ENCODE peak calls at places on chromosomes 5 and 9, in four cellular contexts. One of them, this sample, is unnamed.

GRCh38 chr9:131837316-131837715 is 97.4 kb upstream of the RAPGEF1 start:
- DNase-seq in endothelial cell: peak; percentile 18
- DNase-seq in choroid plexus epithelial cell: peak; percentile 10
- DNase-seq in uterus: no peak
- DNase-seq in this sample: peak; percentile 55

GRCh38 chr9:95131023-95131943 is 186.2 kb downstream of the FANCC start:
- DNase-seq in endothelial cell: peak; percentile 79
- DNase-seq in choroid plexus epithelial cell: peak; percentile 78
- DNase-seq in uterus: peak; percentile 83
- DNase-seq in this sample: peak; percentile 76

GRCh38 chr5:38621840-38622513 is 65.5 kb upstream of the LIFR start:
- DNase-seq in endothelial cell: no peak
- DNase-seq in choroid plexus epithelial cell: no peak
- DNase-seq in uterus: no peak
- DNase-seq in this sample: no peak

GRCh38 chr5:116652903-116653302 is 78.3 kb upstream of the SEMA6A start:
- DNase-seq in endothelial cell: no peak
- DNase-seq in choroid plexus epithelial cell: peak; percentile 9
- DNase-seq in uterus: no peak
- DNase-seq in this sample: no peak

GRCh38 chr5:75672616-75673015 is 44.6 kb downstream of the POC5 start:
- DNase-seq in endothelial cell: no peak
- DNase-seq in choroid plexus epithelial cell: peak; percentile 70
- DNase-seq in uterus: no peak
- DNase-seq in this sample: no peak

GRCh38 chr9:125561497-125562148 is 145.4 kb downstream of the MAPKAP1 start:
- DNase-seq in endothelial cell: no peak
- DNase-seq in choroid plexus epithelial cell: no peak
- DNase-seq in uterus: no peak
- DNase-seq in this sample: peak; percentile 38

GRCh38 chr9:132878695-132879064 is at the start of gene SPACA9:
- DNase-seq in endothelial cell: peak; percentile 61
- DNase-seq in choroid plexus epithelial cell: peak; percentile 46
- DNase-seq in uterus: peak; percentile 68
- DNase-seq in this sample: peak; percentile 74

GRCh38 chr5:157478726-157479125 is 18.7 kb downstream of the NIPAL4 start:
- DNase-seq in endothelial cell: no peak
- DNase-seq in choroid plexus epithelial cell: no peak
- DNase-seq in uterus: no peak
- DNase-seq in this sample: no peak

GRCh38 chr5:116847960-116848359 is 273.3 kb upstream of the SEMA6A start:
- DNase-seq in endothelial cell: no peak
- DNase-seq in choroid plexus epithelial cell: no peak
- DNase-seq in uterus: no peak
- DNase-seq in this sample: no peak

GRCh38 chr5:97729938-97730337 is 546.9 kb upstream of the RIOK2 start:
- DNase-seq in endothelial cell: no peak
- DNase-seq in choroid plexus epithelial cell: no peak
- DNase-seq in uterus: no peak
- DNase-seq in this sample: no peak

GRCh38 chr9:127205952-127206351 is 58.6 kb upstream of the GARNL3 start:
- DNase-seq in endothelial cell: no peak
- DNase-seq in choroid plexus epithelial cell: no peak
- DNase-seq in uterus: no peak
- DNase-seq in this sample: no peak

GRCh38 chr5:140240987-140241706 is 61.8 kb downstream of the PFDN1 start:
- DNase-seq in endothelial cell: peak; percentile 49
- DNase-seq in choroid plexus epithelial cell: peak; percentile 97
- DNase-seq in uterus: peak; percentile 88
- DNase-seq in this sample: no peak

GRCh38 chr9:95504053-95504963 is 12.5 kb downstream of the PTCH1 start:
- DNase-seq in endothelial cell: peak; percentile 31
- DNase-seq in choroid plexus epithelial cell: peak; percentile 35
- DNase-seq in uterus: no peak
- DNase-seq in this sample: no peak

GRCh38 chr9:93261735-93262523 is 78.0 kb downstream of the WNK2 start:
- DNase-seq in endothelial cell: no peak
- DNase-seq in choroid plexus epithelial cell: no peak
- DNase-seq in uterus: no peak
- DNase-seq in this sample: peak; percentile 18

GRCh38 chr9:93259490-93260289 is 75.8 kb downstream of the WNK2 start:
- DNase-seq in endothelial cell: no peak
- DNase-seq in choroid plexus epithelial cell: no peak
- DNase-seq in uterus: peak; percentile 8
- DNase-seq in this sample: peak; percentile 20

GRCh38 chr9:93260290-93261066 is 76.5 kb downstream of the WNK2 start:
- DNase-seq in endothelial cell: no peak
- DNase-seq in choroid plexus epithelial cell: no peak
- DNase-seq in uterus: peak; percentile 9
- DNase-seq in this sample: peak; percentile 11

GRCh38 chr9:93262537-93263310 is 78.8 kb downstream of the WNK2 start:
- DNase-seq in endothelial cell: no peak
- DNase-seq in choroid plexus epithelial cell: no peak
- DNase-seq in uterus: no peak
- DNase-seq in this sample: peak; percentile 28

GRCh38 chr9:93261281-93261680 is 77.3 kb downstream of the WNK2 start:
- DNase-seq in endothelial cell: no peak
- DNase-seq in choroid plexus epithelial cell: no peak
- DNase-seq in uterus: no peak
- DNase-seq in this sample: peak; percentile 25
- TF ChIP-seq CTCF in endothelial cell: no peak
- TF ChIP-seq CTCF in choroid plexus epithelial cell: no peak
- TF ChIP-seq CTCF in uterus: no peak
- TF ChIP-seq CTCF in this sample: no peak

GRCh38 chr9:21568484-21568883 is 86.4 kb upstream of the IFNE start:
- DNase-seq in endothelial cell: no peak
- DNase-seq in choroid plexus epithelial cell: no peak
- DNase-seq in uterus: no peak
- DNase-seq in this sample: no peak
- TF ChIP-seq CTCF in endothelial cell: no peak
- TF ChIP-seq CTCF in choroid plexus epithelial cell: no peak
- TF ChIP-seq CTCF in uterus: no peak
- TF ChIP-seq CTCF in this sample: no peak

DNA sequence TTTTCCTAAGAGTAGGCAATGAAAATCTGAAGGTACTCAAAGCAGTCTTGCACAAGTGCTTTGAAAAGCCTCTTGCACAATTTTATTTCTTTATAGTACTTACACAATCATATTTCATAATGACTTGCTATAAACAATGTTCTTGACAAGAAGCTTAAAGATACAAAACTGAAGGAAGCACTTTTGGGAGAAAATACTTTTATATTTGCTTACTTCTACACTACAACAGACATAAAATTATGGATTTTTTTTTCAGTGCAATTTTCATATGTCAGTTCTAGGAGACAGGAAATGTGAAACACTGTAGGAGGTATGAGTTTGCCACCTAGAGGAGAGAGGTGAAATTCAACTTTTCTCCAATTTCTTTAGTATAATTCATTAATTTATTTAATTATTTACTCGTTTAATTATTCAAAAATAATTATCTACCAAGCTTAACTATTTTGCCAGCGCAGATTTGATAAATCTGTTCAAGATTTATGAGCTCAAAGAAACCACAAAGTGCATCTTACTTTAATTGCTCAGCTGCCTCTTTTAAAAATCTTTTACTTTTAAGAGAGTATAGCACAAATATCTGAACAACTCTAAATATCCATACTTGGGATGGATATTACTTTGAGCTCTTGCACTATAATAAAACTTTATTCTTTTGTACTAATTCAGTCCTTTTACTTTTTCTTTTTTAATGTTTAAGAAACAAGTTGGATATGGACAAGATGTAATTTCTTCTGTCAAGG is 29.0 kb upstream of the CDKN2B start:
- DNase-seq in endothelial cell: no peak
- DNase-seq in choroid plexus epithelial cell: peak; percentile 66
- DNase-seq in uterus: no peak
- DNase-seq in this sample: no peak
- TF ChIP-seq CTCF in endothelial cell: peak; percentile 61
- TF ChIP-seq CTCF in choroid plexus epithelial cell: peak; percentile 55
- TF ChIP-seq CTCF in uterus: no peak
- TF ChIP-seq CTCF in this sample: peak; percentile 21

GRCh38 chr9:20884985-20885593 is 146.4 kb downstream of the HACD4 start:
- DNase-seq in endothelial cell: peak; percentile 58
- DNase-seq in choroid plexus epithelial cell: peak; percentile 81
- DNase-seq in uterus: peak; percentile 45
- DNase-seq in this sample: peak; percentile 20
- TF ChIP-seq CTCF in endothelial cell: peak; percentile 71
- TF ChIP-seq CTCF in choroid plexus epithelial cell: peak; percentile 80
- TF ChIP-seq CTCF in uterus: peak; percentile 46
- TF ChIP-seq CTCF in this sample: peak; percentile 38

DNA sequence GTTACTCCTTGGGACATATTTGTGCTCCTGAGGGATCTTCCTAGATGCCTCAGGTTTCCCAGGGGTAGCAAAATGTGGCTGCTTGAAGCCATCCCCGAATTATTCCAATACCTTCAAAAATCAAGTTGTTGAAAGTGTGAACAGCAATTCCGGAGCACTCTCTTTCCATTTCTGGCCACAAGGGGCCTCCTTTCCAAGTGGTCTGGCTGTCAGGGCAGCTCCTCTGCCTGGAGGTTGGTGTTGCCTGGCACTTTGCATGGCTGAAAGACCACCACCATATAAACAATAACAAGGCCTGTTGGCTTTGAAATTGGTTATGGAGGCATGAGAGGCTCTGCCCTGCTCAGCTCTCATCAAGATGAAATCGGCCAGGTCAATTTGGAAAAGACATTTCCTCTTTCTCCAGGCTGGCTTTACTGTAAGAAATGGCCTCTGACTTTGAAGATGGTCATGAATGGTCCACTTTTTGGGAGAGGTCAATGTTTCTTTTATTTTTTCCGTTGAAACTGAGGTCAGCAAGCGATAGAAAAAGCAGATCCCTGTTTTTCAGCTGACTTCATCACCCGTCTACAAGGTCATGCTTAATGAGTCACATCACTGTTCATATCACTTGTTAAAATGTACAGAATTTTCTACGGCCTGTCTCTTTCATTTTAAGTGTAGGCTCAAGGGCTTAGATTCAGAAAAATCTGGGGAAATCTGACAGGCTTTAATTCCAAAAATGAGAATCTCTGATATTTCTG is 481.1 kb upstream of the ZNF608 start:
- DNase-seq in endothelial cell: peak; percentile 52
- DNase-seq in choroid plexus epithelial cell: peak; percentile 57
- DNase-seq in uterus: no peak
- DNase-seq in this sample: no peak
- TF ChIP-seq CTCF in endothelial cell: peak; percentile 46
- TF ChIP-seq CTCF in choroid plexus epithelial cell: peak; percentile 81
- TF ChIP-seq CTCF in uterus: no peak
- TF ChIP-seq CTCF in this sample: no peak

GRCh38 chr5:142063878-142064331 is 44.7 kb upstream of the NDFIP1 start:
- DNase-seq in endothelial cell: peak; percentile 61
- DNase-seq in choroid plexus epithelial cell: peak; percentile 57
- DNase-seq in uterus: peak; percentile 49
- DNase-seq in this sample: no peak

GRCh38 chr5:142056831-142057696 is 44.2 kb upstream of the GNPDA1 start:
- DNase-seq in endothelial cell: no peak
- DNase-seq in choroid plexus epithelial cell: no peak
- DNase-seq in uterus: no peak
- DNase-seq in this sample: no peak

GRCh38 chr5:142063376-142063775 is 45.2 kb upstream of the NDFIP1 start:
- DNase-seq in endothelial cell: no peak
- DNase-seq in choroid plexus epithelial cell: no peak
- DNase-seq in uterus: no peak
- DNase-seq in this sample: no peak

GRCh38 chr5:142057697-142058056 is 44.9 kb upstream of the GNPDA1 start:
- DNase-seq in endothelial cell: no peak
- DNase-seq in choroid plexus epithelial cell: no peak
- DNase-seq in uterus: no peak
- DNase-seq in this sample: no peak

GRCh38 chr5:142059304-142059940 is 46.6 kb upstream of the GNPDA1 start:
- DNase-seq in endothelial cell: no peak
- DNase-seq in choroid plexus epithelial cell: peak; percentile 22
- DNase-seq in uterus: no peak
- DNase-seq in this sample: no peak
- TF ChIP-seq CTCF in endothelial cell: no peak
- TF ChIP-seq CTCF in choroid plexus epithelial cell: peak; percentile 16
- TF ChIP-seq CTCF in uterus: no peak
- TF ChIP-seq CTCF in this sample: no peak

GRCh38 chr5:177596775-177597238 is 3.1 kb upstream of the B4GALT7 start:
- DNase-seq in endothelial cell: no peak
- DNase-seq in choroid plexus epithelial cell: no peak
- DNase-seq in uterus: no peak
- DNase-seq in this sample: no peak
- TF ChIP-seq CTCF in endothelial cell: no peak
- TF ChIP-seq CTCF in choroid plexus epithelial cell: no peak
- TF ChIP-seq CTCF in uterus: no peak
- TF ChIP-seq CTCF in this sample: no peak

This sample was measured in GM13976.